ENCODE peak calls at places on chromosomes 11 and 22, in five cellular contexts. O, Z, P, U and Y are unnamed samples.

GRCh38 chr22:50733521-50734342 is 4.3 kb upstream of the ACR start:
- DNase-seq in O (peak), Z (no peak), P (peak), U (no peak), Y (no peak)

GRCh38 chr11:11942668-11943067 is 65.8 kb downstream of the DKK3 start:
- DNase-seq in O (no peak), Z (no peak), P (no peak), U (no peak), Y (no peak)

GRCh38 chr11:3217751-3218482 is 696 bp downstream of the MRGPRG start:
- DNase-seq in O (no peak), Z (no peak), P (no peak), U (no peak), Y (no peak)

GRCh38 chr11:112724194-112724790 is 236.9 kb upstream of the NCAM1 start:
- DNase-seq in O (no peak), Z (no peak), P (no peak), U (peak), Y (no peak)

GRCh38 chr11:61626580-61627380 is 45.9 kb upstream of the SYT7 start:
- DNase-seq in O (no peak), Z (peak), P (no peak), U (peak), Y (no peak)

GRCh38 chr11:45288395-45288794 is 2.3 kb upstream of the SYT13 start:
- DNase-seq in O (no peak), Z (no peak), P (no peak), U (no peak), Y (no peak)

GRCh38 chr22:41822289-41823057 is 10.4 kb upstream of the SREBF2 start:
- DNase-seq in O (peak), Z (no peak), P (peak), U (no peak), Y (no peak)

GRCh38 chr11:11589385-11589890 is 32.4 kb downstream of the GALNT18 start:
- DNase-seq in O (no peak), Z (no peak), P (no peak), U (no peak), Y (no peak)

GRCh38 chr11:63362196-63362829 is 7.3 kb upstream of the SLC22A9 start:
- DNase-seq in O (no peak), Z (no peak), P (no peak), U (no peak), Y (no peak)

GRCh38 chr11:10865837-10866270 is 8.0 kb upstream of the ZBED5 start:
- DNase-seq in O (no peak), Z (no peak), P (no peak), U (no peak), Y (no peak)

GRCh38 chr11:47533690-47534135 is 19.2 kb downstream of the CELF1 start:
- DNase-seq in O (peak), Z (no peak), P (peak), U (no peak), Y (no peak)

GRCh38 chr11:129270471-129270870 is 78.3 kb upstream of the ARHGAP32 start:
- DNase-seq in O (no peak), Z (no peak), P (no peak), U (no peak), Y (no peak)

GRCh38 chr11:65477271-65478029 is 21.4 kb upstream of the MALAT1 start:
- DNase-seq in O (peak), Z (peak), P (peak), U (peak), Y (peak)

GRCh38 chr22:46631113-46631512 is 10.9 kb downstream of the GRAMD4 start:
- DNase-seq in O (no peak), Z (no peak), P (no peak), U (no peak), Y (no peak)

GRCh38 chr11:126592496-126593410 is 237.3 kb downstream of the ST3GAL4 start:
- DNase-seq in O (no peak), Z (no peak), P (no peak), U (no peak), Y (no peak)

GRCh38 chr22:44205713-44206645 is 25.3 kb downstream of the PARVG start:
- DNase-seq in O (no peak), Z (no peak), P (no peak), U (no peak), Y (no peak)

GRCh38 chr11:79456501-79456900 is 15.7 kb upstream of the TENM4 start:
- DNase-seq in O (no peak), Z (no peak), P (no peak), U (no peak), Y (no peak)

GRCh38 chr22:25447067-25447688 is 117.3 kb upstream of the GRK3 start:
- DNase-seq in O (no peak), Z (no peak), P (no peak), U (no peak), Y (no peak)

GRCh38 chr22:50473855-50474671 is 772 bp downstream of the SBF1 start:
- DNase-seq in O (peak), Z (no peak), P (peak), U (no peak), Y (no peak)

GRCh38 chr22:37607912-37608476 is 640 bp upstream of the GGA1 start:
- DNase-seq in O (no peak), Z (no peak), P (no peak), U (no peak), Y (no peak)

GRCh38 chr22:40922484-40923303 is 28.5 kb upstream of the RBX1 start:
- DNase-seq in O (peak), Z (no peak), P (peak), U (no peak), Y (peak)

GRCh38 chr11:65559951-65560537 is 1.9 kb upstream of the LTBP3 start:
- DNase-seq in O (peak), Z (no peak), P (no peak), U (peak), Y (no peak)

GRCh38 chr11:47992959-47993820 is 12.8 kb downstream of the PTPRJ start:
- DNase-seq in O (peak), Z (no peak), P (peak), U (no peak), Y (peak)

GRCh38 chr22:44793106-44793505 is 40.7 kb downstream of the ARHGAP8 start:
- DNase-seq in O (no peak), Z (no peak), P (no peak), U (no peak), Y (no peak)

GRCh38 chr11:67400251-67400941 is 1.3 kb downstream of the PPP1CA start:
- DNase-seq in O (no peak), Z (no peak), P (no peak), U (peak), Y (no peak)

GRCh38 chr11:93216511-93217121 is 18.8 kb upstream of the SLC36A4 start:
- DNase-seq in O (no peak), Z (no peak), P (no peak), U (no peak), Y (no peak)

GRCh38 chr11:4087551-4087950 is 7.0 kb upstream of the RRM1 start:
- DNase-seq in O (peak), Z (no peak), P (no peak), U (no peak), Y (no peak)

GRCh38 chr22:18095101-18095805 is 15.4 kb upstream of the TUBA8 start:
- DNase-seq in O (no peak), Z (no peak), P (no peak), U (no peak), Y (no peak)